ENCODE peak calls at places on chromosomes 2 and 18, in five cellular contexts. R, G, P, L and U are unnamed samples.

GRCh38 chr2:162327134-162327769 is 8.8 kb upstream of the IFIH1 start:
- DNase-seq in R (peak), G (no peak), P (peak), L (no peak), U (no peak)

GRCh38 chr18:73564073-73564472 is 583.6 kb downstream of the FBXO15 start:
- DNase-seq in R (no peak), G (no peak), P (no peak), L (no peak), U (no peak)

GRCh38 chr2:230602562-230603230 is 109.9 kb upstream of the CAB39 start:
- DNase-seq in R (peak), G (no peak), P (peak), L (no peak), U (no peak)

GRCh38 chr2:47653909-47654789 is 128.8 kb upstream of the MSH6 start:
- DNase-seq in R (no peak), G (no peak), P (no peak), L (no peak), U (no peak)

GRCh38 chr2:25460261-25460905 is 118.7 kb upstream of the DNMT3A start:
- DNase-seq in R (no peak), G (no peak), P (no peak), L (no peak), U (no peak)

GRCh38 chr2:234708091-234708683 is 211.3 kb upstream of the ARL4C start:
- DNase-seq in R (no peak), G (no peak), P (no peak), L (no peak), U (no peak)

GRCh38 chr18:60082790-60083189 is 183.0 kb downstream of the PMAIP1 start:
- DNase-seq in R (no peak), G (no peak), P (peak), L (no peak), U (no peak)

GRCh38 chr18:45127395-45127794 is 446.7 kb downstream of the SETBP1 start:
- DNase-seq in R (no peak), G (no peak), P (no peak), L (no peak), U (no peak)

GRCh38 chr18:53946561-53946960 is 277.9 kb downstream of the MBD2 start:
- DNase-seq in R (no peak), G (no peak), P (no peak), L (no peak), U (no peak)

GRCh38 chr2:174632847-174633620 is 35.4 kb upstream of the WIPF1 start:
- DNase-seq in R (no peak), G (no peak), P (peak), L (no peak), U (no peak)

GRCh38 chr18:4106407-4107033 is 348.6 kb downstream of the DLGAP1 start:
- DNase-seq in R (peak), G (peak), P (peak), L (peak), U (peak)

GRCh38 chr2:20093263-20094141 is 42.1 kb upstream of the LAPTM4A start:
- DNase-seq in R (peak), G (no peak), P (no peak), L (peak), U (no peak)

GRCh38 chr2:25276569-25277465 is 64.9 kb downstream of the DNMT3A start:
- DNase-seq in R (peak), G (peak), P (peak), L (no peak), U (peak)